ENCODE peak calls at places on chromosomes 4 and X, in ten cellular contexts. P is fibroblast of lung, T is WTC11, C is AG09309, Z is cardiac fibroblast, I is WERI-Rb-1, K is tibial artery, A is MM.1S, X is type B pancreatic cell, E is tibial nerve. H is an unnamed sample.

GRCh38 chrX:123976671-123977316 is 15.3 kb downstream of the STAG2 start:
- DNase-seq in P (peak), T (no peak), C (no peak), Z (peak), I (no peak), K (no peak), A (no peak), X (no peak), E (no peak), H (no peak)

GRCh38 chr4:185209031-185209851 is at the start of gene SNX25:
- DNase-seq in P (peak), T (peak), C (no peak), Z (peak), I (peak), K (peak), A (peak), X (peak), E (peak), H (peak)

GRCh38 chr4:107578321-107578720 is 141.7 kb downstream of the PAPSS1 start:
- DNase-seq in P (no peak), T (no peak), C (no peak), Z (no peak), I (no peak), K (no peak), A (no peak), X (no peak), E (no peak), H (no peak)

GRCh38 chrX:66632986-66633385 is 5.9 kb downstream of the EDA2R start:
- DNase-seq in P (peak), T (no peak), C (no peak), Z (peak), I (no peak), K (no peak), A (no peak), X (no peak), E (no peak), H (no peak)

GRCh38 chr4:184347251-184348239 is 126.8 kb downstream of the IRF2 start:
- DNase-seq in P (peak), T (peak), C (no peak), Z (peak), I (no peak), K (no peak), A (peak), X (no peak), E (peak), H (peak)

GRCh38 chrX:147550217-147550616 is 361.5 kb upstream of the FMR1 start:
- DNase-seq in P (no peak), T (no peak), C (no peak), Z (no peak), I (peak), K (no peak), A (peak), X (no peak), E (no peak), H (no peak)

GRCh38 chr4:112889619-112890294 is 159.7 kb upstream of the ANK2 start:
- DNase-seq in P (peak), T (no peak), C (peak), Z (peak), I (no peak), K (no peak), A (peak), X (no peak), E (peak), H (no peak)

GRCh38 chr4:174012135-174012923 is 271.1 kb downstream of the FBXO8 start:
- DNase-seq in P (no peak), T (no peak), C (no peak), Z (no peak), I (no peak), K (no peak), A (no peak), X (no peak), E (no peak), H (no peak)

GRCh38 chr4:46249106-46249505 is 125.3 kb upstream of the GABRG1 start:
- DNase-seq in P (no peak), T (no peak), C (no peak), Z (no peak), I (no peak), K (no peak), A (no peak), X (no peak), E (no peak), H (no peak)

GRCh38 chrX:110440016-110440805 is 81.6 kb downstream of the RTL9 start:
- DNase-seq in P (no peak), T (no peak), C (no peak), Z (no peak), I (no peak), K (no peak), A (no peak), X (no peak), E (no peak), H (no peak)

GRCh38 chr4:53916431-53916889 is 147.9 kb downstream of the CHIC2 start:
- DNase-seq in P (no peak), T (no peak), C (no peak), Z (peak), I (no peak), K (no peak), A (no peak), X (no peak), E (no peak), H (no peak)

GRCh38 chr4:122914292-122914904 is 8.0 kb downstream of the NUDT6 start:
- DNase-seq in P (peak), T (no peak), C (no peak), Z (peak), I (no peak), K (no peak), A (peak), X (no peak), E (no peak), H (no peak)

GRCh38 chrX:130625381-130625780 is 223.6 kb downstream of the RBMX2 start:
- DNase-seq in P (no peak), T (no peak), C (no peak), Z (no peak), I (no peak), K (no peak), A (no peak), X (no peak), E (no peak), H (no peak)

GRCh38 chrX:63918611-63919010 is 133.6 kb upstream of the ARHGEF9 start:
- DNase-seq in P (peak), T (peak), C (no peak), Z (peak), I (peak), K (no peak), A (no peak), X (no peak), E (no peak), H (no peak)

GRCh38 chr4:87196146-87196545 is 24.3 kb downstream of the KLHL8 start:
- DNase-seq in P (no peak), T (no peak), C (no peak), Z (no peak), I (no peak), K (no peak), A (no peak), X (no peak), E (no peak), H (no peak)

DNA sequence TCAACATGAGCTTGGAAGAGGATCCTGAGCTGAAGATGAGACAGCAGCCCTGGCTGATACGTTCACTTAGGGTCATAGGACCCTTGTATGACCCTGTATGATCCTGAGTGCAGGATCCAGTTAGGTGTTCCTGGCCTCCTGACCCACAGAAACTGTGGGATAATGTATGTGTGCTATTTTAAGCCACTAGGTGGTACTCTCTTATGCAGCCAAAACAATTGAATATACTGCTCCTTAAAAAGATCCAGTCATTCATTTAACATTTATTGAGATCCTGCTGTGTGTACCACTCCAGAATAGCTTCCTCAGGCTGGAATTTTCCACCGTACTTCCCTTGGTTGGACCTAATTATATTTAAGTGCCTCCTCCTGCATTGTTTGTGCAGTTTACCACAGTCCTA is 167.1 kb downstream of the AMELX start:
- DNase-seq in P (no peak), T (no peak), C (no peak), Z (no peak), I (no peak), K (no peak), A (no peak), X (no peak), E (no peak), H (no peak)
- TF ChIP-seq CTCF in P (no peak), T (no peak), C (no peak), Z (peak), I (no peak), K (no peak), A (no peak), X (no peak), E (no peak), H (no peak)

DNA sequence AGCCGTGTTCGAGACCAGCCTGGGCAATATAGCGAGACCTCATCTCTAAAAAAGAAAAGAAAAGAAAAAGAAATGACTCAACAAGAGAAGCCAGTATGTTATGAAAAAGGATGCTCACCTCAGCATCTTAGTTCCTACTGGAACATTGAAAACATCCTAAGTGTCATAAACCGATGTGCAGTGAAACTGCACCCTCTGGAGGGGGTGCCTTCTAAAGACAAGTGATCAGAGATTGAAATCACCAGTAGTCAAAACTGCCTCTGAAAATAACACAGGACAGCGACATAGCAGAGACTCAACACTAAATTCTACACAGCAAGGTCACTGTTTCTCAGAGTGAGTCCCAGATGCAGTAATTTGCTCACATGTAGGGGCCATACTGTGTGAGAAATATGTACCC is 28.0 kb upstream of the ATP6AP2 start:
- DNase-seq in P (peak), T (no peak), C (no peak), Z (peak), I (peak), K (no peak), A (no peak), X (no peak), E (no peak), H (no peak)
- TF ChIP-seq CTCF in P (peak), T (no peak), C (peak), Z (no peak), I (peak), K (no peak), A (peak), X (peak), E (no peak), H (no peak)

DNA sequence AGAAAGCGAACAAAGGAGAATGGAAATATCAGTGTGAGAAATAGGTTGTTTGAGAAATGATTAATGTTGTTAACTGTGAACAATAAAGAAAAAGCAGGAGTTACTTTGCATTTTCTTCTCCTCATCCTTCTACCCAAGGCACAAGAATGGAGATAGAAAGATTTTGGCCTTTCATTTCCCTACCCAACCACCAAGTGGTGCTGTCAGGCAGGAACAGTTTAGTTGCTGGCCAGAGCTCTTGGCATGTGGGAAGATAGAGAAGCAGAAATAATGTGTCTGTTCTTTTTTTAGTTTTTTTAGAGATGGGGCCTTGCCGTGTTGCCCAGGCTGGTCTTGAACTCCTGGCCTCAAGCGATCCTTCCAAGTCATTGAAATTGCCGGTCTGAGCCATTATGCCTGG is 12.8 kb downstream of the HOPX start:
- DNase-seq in P (peak), T (peak), C (no peak), Z (peak), I (peak), K (no peak), A (peak), X (no peak), E (no peak), H (no peak)
- TF ChIP-seq CTCF in P (peak), T (peak), C (peak), Z (peak), I (peak), K (peak), A (peak), X (peak), E (peak), H (peak)

GRCh38 chr4:52861879-52862604 is at the start of gene RASL11B:
- DNase-seq in P (peak), T (peak), C (no peak), Z (peak), I (peak), K (peak), A (peak), X (peak), E (peak), H (peak)
- TF ChIP-seq CTCF in P (no peak), T (no peak), C (no peak), Z (no peak), I (no peak), K (peak), A (peak), X (peak), E (peak), H (peak)

GRCh38 chrX:111652719-111653118 is 28.3 kb upstream of the ALG13 start:
- DNase-seq in P (no peak), T (no peak), C (no peak), Z (no peak), I (no peak), K (no peak), A (no peak), X (no peak), E (no peak), H (no peak)
- TF ChIP-seq CTCF in P (no peak), T (no peak), C (no peak), Z (no peak), I (no peak), K (no peak), A (no peak), X (peak), E (no peak), H (no peak)

GRCh38 chr4:119785963-119786362 is 157.4 kb upstream of the PDE5A start:
- DNase-seq in P (peak), T (peak), C (no peak), Z (peak), I (no peak), K (no peak), A (peak), X (no peak), E (no peak), H (no peak)
- TF ChIP-seq CTCF in P (peak), T (peak), C (peak), Z (no peak), I (no peak), K (peak), A (peak), X (peak), E (no peak), H (peak)

DNA sequence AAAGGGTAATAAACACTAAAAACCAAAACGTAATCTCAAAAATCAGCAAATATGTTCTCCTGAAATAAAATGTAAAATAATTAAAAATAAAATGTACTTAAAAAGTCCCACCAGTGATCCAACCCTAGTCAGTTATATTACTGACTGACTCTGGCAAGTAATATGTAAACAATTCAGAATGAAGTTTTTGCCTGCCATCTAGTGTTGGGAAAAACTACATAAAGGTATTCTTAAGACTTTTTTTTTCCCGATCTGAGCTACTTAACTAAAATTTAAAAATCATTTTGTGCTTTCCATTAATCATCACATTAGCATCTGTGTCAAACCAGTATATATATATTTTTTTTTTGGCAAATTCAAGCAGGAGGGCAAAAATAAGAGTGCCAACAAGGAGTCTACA is 24.0 kb downstream of the RCHY1 start:
- DNase-seq in P (peak), T (no peak), C (no peak), Z (peak), I (no peak), K (no peak), A (peak), X (no peak), E (no peak), H (no peak)
- TF ChIP-seq CTCF in P (peak), T (no peak), C (peak), Z (peak), I (no peak), K (peak), A (peak), X (peak), E (no peak), H (peak)

GRCh38 chr4:75555294-75556164 is at the start of gene ODAPH:
- DNase-seq in P (no peak), T (no peak), C (no peak), Z (peak), I (peak), K (no peak), A (peak), X (no peak), E (no peak), H (no peak)
- TF ChIP-seq CTCF in P (no peak), T (no peak), C (no peak), Z (no peak), I (no peak), K (no peak), A (peak), X (peak), E (no peak), H (no peak)

GRCh38 chrX:81957900-81958545 is 756.1 kb downstream of the SH3BGRL start:
- DNase-seq in P (no peak), T (no peak), C (no peak), Z (peak), I (no peak), K (no peak), A (peak), X (no peak), E (no peak), H (no peak)
- TF ChIP-seq CTCF in P (no peak), T (no peak), C (no peak), Z (no peak), I (peak), K (peak), A (peak), X (peak), E (no peak), H (no peak)

H was measured in heart left ventricle.